ENCODE peak calls at places on chromosomes 7 and 10, in eight cellular contexts. R is A549, D is astrocyte of the spinal cord, Z is adrenal gland, N is heart right ventricle, K is left lung, T is PC-3, B is AG04449. U is an unnamed sample.

GRCh38 chr7:146397141-146397540 is 280.5 kb downstream of the CNTNAP2 start:
- DNase-seq in R (no peak), D (no peak), Z (no peak), N (no peak), K (no peak), T (no peak), B (no peak), U (no peak)

GRCh38 chr10:49618861-49619260 is 5.0 kb downstream of the CHAT start:
- DNase-seq in R (no peak), D (no peak), Z (no peak), N (no peak), K (no peak), T (no peak), B (no peak), U (no peak)

GRCh38 chr10:93820434-93820833 is 62.7 kb downstream of the LGI1 start:
- DNase-seq in R (no peak), D (no peak), Z (no peak), N (no peak), K (no peak), T (peak; percentile 33), B (no peak), U (no peak)

GRCh38 chr10:104306897-104307296 is 31.4 kb downstream of the ITPRIP start:
- DNase-seq in R (no peak), D (no peak), Z (no peak), N (no peak), K (no peak), T (no peak), B (no peak), U (no peak)

GRCh38 chr10:61021926-61022325 is 77.9 kb upstream of the RHOBTB1 start:
- DNase-seq in R (no peak), D (no peak), Z (no peak), N (no peak), K (no peak), T (no peak), B (no peak), U (no peak)

GRCh38 chr10:83492004-83492403 is 647.3 kb upstream of the GHITM start:
- DNase-seq in R (no peak), D (no peak), Z (no peak), N (no peak), K (no peak), T (no peak), B (no peak), U (no peak)

GRCh38 chr7:133445617-133446016 is 192.7 kb downstream of the EXOC4 start:
- DNase-seq in R (no peak), D (no peak), Z (no peak), N (no peak), K (no peak), T (no peak), B (no peak), U (no peak)

GRCh38 chr10:5147981-5148677 is 36.8 kb downstream of the AKR1C8 start:
- DNase-seq in R (peak; percentile 31), D (no peak), Z (no peak), N (no peak), K (no peak), T (no peak), B (no peak), U (no peak)

GRCh38 chr10:15715619-15716227 is 4.0 kb downstream of the ITGA8 start:
- DNase-seq in R (no peak), D (peak; percentile 35), Z (no peak), N (no peak), K (no peak), T (peak; percentile 10), B (no peak), U (no peak)
- TF ChIP-seq CTCF in R (peak; percentile 20), D (peak; percentile 50), Z (peak; percentile 50), N (peak; percentile 62), K (peak; percentile 31), T (peak; percentile 40), B (peak; percentile 57), U (no peak)

DNA sequence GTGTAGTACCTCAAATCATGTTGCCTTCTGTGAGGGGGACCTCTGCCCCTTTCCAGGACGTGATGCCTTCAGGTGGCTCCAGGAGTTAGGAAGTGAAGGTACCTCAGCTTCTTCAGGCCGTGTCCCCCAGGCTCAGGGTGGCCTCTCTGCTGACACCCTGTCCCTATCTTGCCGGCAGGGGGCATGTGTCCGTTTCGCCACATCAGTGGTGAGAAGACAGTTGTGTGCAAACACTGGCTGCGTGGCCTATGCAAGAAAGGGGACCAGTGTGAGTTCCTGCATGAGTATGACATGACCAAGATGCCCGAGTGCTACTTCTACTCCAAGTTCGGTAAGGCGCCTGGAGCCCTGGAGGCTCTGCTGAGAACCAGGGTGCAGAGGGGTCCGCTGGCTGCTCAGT is 9.2 kb downstream of the CPSF4 start:
- DNase-seq in R (peak; percentile 60), D (no peak), Z (no peak), N (no peak), K (no peak), T (peak; percentile 19), B (no peak), U (no peak)
- TF ChIP-seq CTCF in R (peak; percentile 36), D (no peak), Z (no peak), N (no peak), K (no peak), T (peak; percentile 41), B (no peak), U (no peak)

GRCh38 chr10:34017281-34017680 is 682.8 kb upstream of the NRP1 start:
- DNase-seq in R (no peak), D (no peak), Z (no peak), N (no peak), K (no peak), T (no peak), B (no peak), U (no peak)
- TF ChIP-seq CTCF in R (no peak), D (no peak), Z (no peak), N (no peak), K (no peak), T (peak; percentile 68), B (no peak), U (no peak)

GRCh38 chr10:119306964-119307363 is 99.6 kb downstream of the GRK5 start:
- DNase-seq in R (no peak), D (no peak), Z (no peak), N (no peak), K (no peak), T (peak; percentile 55), B (no peak), U (no peak)
- TF ChIP-seq CTCF in R (no peak), D (no peak), Z (no peak), N (no peak), K (no peak), T (no peak), B (no peak), U (no peak)

GRCh38 chr7:822692-823276 is 9.5 kb upstream of the SUN1 start:
- DNase-seq in R (no peak), D (no peak), Z (no peak), N (no peak), K (no peak), T (no peak), B (no peak), U (no peak)
- TF ChIP-seq CTCF in R (no peak), D (no peak), Z (no peak), N (no peak), K (no peak), T (peak; percentile 41), B (no peak), U (no peak)

GRCh38 chr7:106537119-106537518 is 123.8 kb downstream of the CCDC71L start:
- DNase-seq in R (no peak), D (no peak), Z (no peak), N (no peak), K (no peak), T (no peak), B (no peak), U (no peak)
- TF ChIP-seq CTCF in R (no peak), D (no peak), Z (no peak), N (no peak), K (no peak), T (no peak), B (no peak), U (no peak)

GRCh38 chr7:94907420-94908203 is at the start of gene PPP1R9A:
- DNase-seq in R (peak; percentile 72), D (peak; percentile 20), Z (peak; percentile 71), N (peak; percentile 37), K (peak; percentile 41), T (peak; percentile 65), B (no peak), U (no peak)
- TF ChIP-seq CTCF in R (peak; percentile 50), D (peak; percentile 51), Z (peak; percentile 27), N (peak; percentile 35), K (no peak), T (peak; percentile 53), B (peak; percentile 19), U (no peak)